ENCODE peak calls at places on chromosomes 1 and 21, in eight cellular contexts. H, P, T, G, S, L, E and W are unnamed samples.

GRCh38 chr21:31924548-31924947 is 51.7 kb downstream of the HUNK start:
- DNase-seq in P (no peak), H (no peak), S (no peak), G (no peak), E (no peak), T (no peak), L (no peak), W (no peak)

GRCh38 chr1:157992031-157992568 is 1.3 kb upstream of the KIRREL1 start:
- DNase-seq in P (peak; percentile 89), G (peak; percentile 67), H (peak; percentile 89), S (peak; percentile 68), E (peak; percentile 62), L (peak; percentile 77), T (peak; percentile 82), W (peak; percentile 60)

GRCh38 chr21:38664315-38664714 is 141.4 kb upstream of the ETS2 start:
- DNase-seq in E (no peak), L (no peak), S (no peak), T (no peak), P (no peak), G (no peak), H (no peak), W (no peak)

GRCh38 chr21:45590246-45590725 is 48.0 kb upstream of the SLC19A1 start:
- DNase-seq in S (peak; percentile 53), T (peak; percentile 61), H (peak; percentile 59), L (peak; percentile 76), P (peak; percentile 50), E (no peak), G (peak; percentile 97), W (peak; percentile 31)

GRCh38 chr1:212791676-212792395 is at the start of the genes NSL1 and TATDN3:
- DNase-seq in T (peak; percentile 92), S (peak; percentile 93), E (peak; percentile 92), G (peak; percentile 75), H (peak; percentile 92), P (peak; percentile 84), L (peak; percentile 98), W (peak; percentile 71)

GRCh38 chr1:36248250-36248894 is 24.1 kb downstream of the THRAP3 start:
- DNase-seq in H (peak; percentile 90), G (no peak), L (no peak), P (peak; percentile 58), S (peak; percentile 89), T (peak; percentile 94), E (peak; percentile 92), W (peak; percentile 36)

GRCh38 chr21:46005481-46005881 is 23.9 kb downstream of the COL6A1 start:
- DNase-seq in H (no peak), L (no peak), E (no peak), P (no peak), S (no peak), G (no peak), T (peak; percentile 54), W (peak; percentile 8)

GRCh38 chr1:23200885-23201284 is 16.4 kb downstream of the HTR1D start:
- DNase-seq in H (no peak), P (no peak), E (no peak), S (no peak), L (no peak), G (peak; percentile 71), T (peak; percentile 21), W (no peak)

GRCh38 chr21:37220433-37220980 is 46.6 kb downstream of the VPS26C start:
- DNase-seq in L (no peak), H (no peak), E (peak; percentile 27), P (peak; percentile 20), T (peak; percentile 60), S (peak; percentile 55), G (no peak), W (no peak)

GRCh38 chr1:231278100-231278790 is 37.2 kb downstream of the GNPAT start:
- DNase-seq in G (no peak), T (no peak), E (no peak), L (no peak), S (no peak), H (no peak), P (no peak), W (no peak)

GRCh38 chr1:231279081-231279480 is 38.1 kb downstream of the GNPAT start:
- DNase-seq in T (peak; percentile 45), P (no peak), G (no peak), L (no peak), S (peak; percentile 62), H (no peak), E (no peak), W (no peak)

GRCh38 chr1:231284441-231284840 is 43.4 kb downstream of the GNPAT start:
- DNase-seq in H (no peak), P (no peak), L (no peak), G (no peak), S (no peak), E (no peak), T (no peak), W (no peak)

GRCh38 chr1:231274119-231274825 is 33.3 kb downstream of the GNPAT start:
- DNase-seq in L (no peak), S (peak; percentile 57), P (no peak), H (no peak), G (no peak), E (no peak), T (peak; percentile 5), W (no peak)

GRCh38 chr1:231279683-231280082 is 38.7 kb downstream of the GNPAT start:
- DNase-seq in T (no peak), E (no peak), G (no peak), S (no peak), H (no peak), L (no peak), P (no peak), W (no peak)
- TF ChIP-seq CTCF in T (no peak), E (no peak), G (no peak), S (no peak), H (no peak), L (no peak), P (no peak), W (no peak)

GRCh38 chr1:192475329-192475728 is 100.2 kb upstream of the RGS1 start:
- DNase-seq in E (no peak), L (no peak), H (no peak), S (no peak), P (no peak), T (no peak), G (no peak), W (no peak)

GRCh38 chr1:192477630-192478029 is 97.9 kb upstream of the RGS1 start:
- DNase-seq in P (no peak), H (no peak), G (no peak), E (peak; percentile 63), S (peak; percentile 76), T (peak; percentile 78), L (no peak), W (no peak)

GRCh38 chr1:192476802-192477298 is 98.7 kb upstream of the RGS1 start:
- DNase-seq in H (peak; percentile 67), S (peak; percentile 72), G (no peak), L (no peak), E (no peak), T (peak; percentile 93), P (peak; percentile 28), W (no peak)

GRCh38 chr1:192475970-192476369 is 99.6 kb upstream of the RGS1 start:
- DNase-seq in L (no peak), E (no peak), T (no peak), H (no peak), S (no peak), P (no peak), G (no peak), W (no peak)

DNA sequence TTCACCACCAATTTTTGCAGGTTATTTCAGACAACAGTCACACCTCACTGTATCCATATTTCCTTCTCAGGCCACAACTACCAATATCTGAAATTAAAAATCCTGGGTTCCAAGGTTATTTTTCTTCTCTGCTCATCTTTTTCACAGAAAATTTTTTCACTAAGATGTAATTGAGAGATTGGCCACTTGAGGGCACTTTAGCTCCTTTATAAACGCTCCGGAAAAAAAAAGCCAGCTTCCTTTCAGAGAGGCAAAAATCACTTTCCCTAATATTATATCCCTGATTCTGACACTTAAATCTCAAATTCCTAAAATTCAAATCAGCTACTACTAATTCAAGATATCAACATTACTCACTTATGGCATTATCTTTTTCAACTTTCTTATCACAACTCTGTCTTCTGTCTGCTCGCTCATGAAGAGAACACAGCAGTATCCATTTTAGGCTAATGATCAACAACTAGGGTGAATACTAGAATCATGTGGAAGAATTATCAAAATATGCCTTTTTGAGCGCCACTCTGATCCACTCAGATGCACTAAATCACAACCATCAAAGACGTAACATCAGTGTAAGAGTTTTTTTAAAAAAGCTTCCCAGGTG is 101.4 kb upstream of the RGS1 start:
- DNase-seq in P (peak; percentile 20), H (no peak), T (peak; percentile 43), E (no peak), G (peak; percentile 50), L (no peak), S (peak; percentile 45), W (no peak)
- TF ChIP-seq CTCF in P (peak; percentile 42), H (peak; percentile 78), T (peak; percentile 49), E (peak; percentile 89), G (peak; percentile 49), L (peak; percentile 82), S (peak; percentile 46), W (no peak)

DNA sequence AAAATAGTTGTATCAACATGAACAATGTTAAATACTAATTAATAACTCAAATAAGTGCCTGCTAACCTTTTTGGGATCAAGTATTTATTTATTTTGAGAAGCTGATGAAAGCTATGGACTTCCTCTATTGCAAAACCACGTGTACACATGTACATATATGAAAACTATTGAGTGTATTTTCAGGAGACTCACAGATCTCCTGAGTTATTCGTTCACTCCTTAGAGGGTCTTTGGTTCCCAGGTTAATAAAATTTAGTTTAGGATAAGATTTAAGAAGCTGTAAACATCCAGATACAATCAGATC is 130.5 kb downstream of the DISC1 start:
- DNase-seq in H (no peak), S (no peak), P (no peak), G (no peak), L (no peak), T (no peak), E (no peak), W (no peak)
- TF ChIP-seq CTCF in H (no peak), S (no peak), P (no peak), G (no peak), L (peak; percentile 33), T (no peak), E (no peak), W (no peak)

DNA sequence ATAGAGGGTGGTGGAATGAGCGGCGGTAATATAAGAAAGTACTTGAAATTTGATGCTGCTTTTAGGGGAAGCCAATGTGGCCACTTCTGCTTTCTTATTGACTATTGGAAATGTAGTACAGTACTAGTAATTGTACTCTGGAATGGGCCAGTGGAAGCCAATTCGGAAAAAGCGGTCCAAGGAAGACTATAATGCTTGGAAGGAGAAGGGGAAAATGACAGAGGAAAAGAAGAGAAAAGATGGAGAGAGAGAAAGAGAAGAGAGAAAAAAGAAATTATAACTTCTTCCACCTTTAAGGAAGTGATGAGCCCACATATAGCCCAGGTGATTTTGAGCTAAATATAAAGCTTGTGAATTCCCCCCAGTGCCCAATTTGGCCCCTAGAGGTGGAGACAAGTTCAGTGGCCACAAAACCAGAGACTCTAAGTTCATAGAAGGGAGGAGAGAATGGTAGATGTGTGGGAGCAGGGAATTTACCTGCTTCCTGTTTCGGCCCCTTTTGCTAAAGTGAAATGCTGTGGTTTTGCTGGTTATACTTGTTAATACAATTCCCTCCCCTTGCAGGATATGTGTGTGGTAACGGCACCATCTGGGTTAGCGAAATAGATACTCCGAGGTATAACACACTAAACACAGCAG is 35.7 kb upstream of the DUSP10 start:
- DNase-seq in H (no peak), E (no peak), P (no peak), S (no peak), T (no peak), L (no peak), G (no peak), W (no peak)
- TF ChIP-seq CTCF in H (no peak), E (no peak), P (no peak), S (no peak), T (no peak), L (no peak), G (no peak), W (no peak)

GRCh38 chr1:61337037-61337436 is 254.7 kb downstream of the NFIA start:
- DNase-seq in G (no peak), S (no peak), L (no peak), H (no peak), P (no peak), E (no peak), T (peak; percentile 22), W (no peak)
- TF ChIP-seq CTCF in G (no peak), S (peak; percentile 17), L (no peak), H (peak; percentile 7), P (no peak), E (peak; percentile 56), T (peak; percentile 27), W (no peak)